ENCODE peak calls at places on chromosomes 2 and 18, in seven cellular contexts. F is T-helper 2 cell; X is Right ventricle myocardium inferior; Z is fibroblast of villous mesenchyme; B is stimulated activated CD8-positive, alpha-beta memory T cell treated with anti-CD3 and anti-CD28 coated beads, Interleukin-4, amount 100 ng/mL, for 1 hour; V is spleen; Y is neural progenitor cell. G is an unnamed sample.

GRCh38 chr2:12721571-12722444 is 5.1 kb downstream of the TRIB2 start:
- DNase-seq in F (peak; percentile 30), X (no peak), Z (peak; percentile 32), B (no peak), V (no peak), Y (peak; percentile 21), G (no peak)

GRCh38 chr2:73981081-73981968 is 3.4 kb upstream of the TET3 start:
- DNase-seq in F (no peak), X (peak; percentile 85), Z (peak; percentile 20), B (no peak), V (peak; percentile 87), Y (peak; percentile 69), G (peak; percentile 88)

GRCh38 chr2:37029758-37030157 is 54.4 kb downstream of the HEATR5B start:
- DNase-seq in F (no peak), X (no peak), Z (no peak), B (no peak), V (no peak), Y (no peak), G (no peak)

GRCh38 chr2:43078301-43078700 is 148.1 kb downstream of the ZFP36L2 start:
- DNase-seq in F (no peak), X (no peak), Z (no peak), B (no peak), V (no peak), Y (no peak), G (no peak)

GRCh38 chr2:190786404-190787166 is 94.0 kb upstream of the GLS start:
- DNase-seq in F (no peak), X (no peak), Z (no peak), B (no peak), V (no peak), Y (no peak), G (no peak)

GRCh38 chr2:160389875-160390274 is 103.7 kb downstream of the RBMS1 start:
- DNase-seq in F (no peak), X (no peak), Z (peak; percentile 73), B (no peak), V (no peak), Y (no peak), G (no peak)

GRCh38 chr2:158723311-158723838 is 71.7 kb upstream of the DAPL1 start:
- DNase-seq in F (no peak), X (no peak), Z (no peak), B (no peak), V (no peak), Y (no peak), G (no peak)

GRCh38 chr18:28065031-28065792 is 111.7 kb downstream of the CDH2 start:
- DNase-seq in F (no peak), X (no peak), Z (peak; percentile 73), B (no peak), V (no peak), Y (peak; percentile 25), G (no peak)

GRCh38 chr18:5556317-5556974 is 12.6 kb upstream of the EPB41L3 start:
- DNase-seq in F (no peak), X (no peak), Z (no peak), B (no peak), V (no peak), Y (no peak), G (no peak)

GRCh38 chr2:134670955-134671354 is 47.8 kb downstream of the TMEM163 start:
- DNase-seq in F (no peak), X (no peak), Z (no peak), B (no peak), V (no peak), Y (no peak), G (no peak)

GRCh38 chr2:237616373-237617304 is 10.7 kb upstream of the LRRFIP1 start:
- DNase-seq in F (no peak), X (no peak), Z (peak; percentile 76), B (no peak), V (no peak), Y (no peak), G (no peak)

GRCh38 chr2:85723707-85724360 is 29.7 kb downstream of the GNLY start:
- DNase-seq in F (no peak), X (no peak), Z (peak; percentile 54), B (no peak), V (no peak), Y (no peak), G (no peak)

GRCh38 chr2:14350856-14351255 is 281.7 kb upstream of the LRATD1 start:
- DNase-seq in F (no peak), X (no peak), Z (no peak), B (no peak), V (no peak), Y (no peak), G (no peak)

GRCh38 chr2:231604101-231604684 is 11.5 kb downstream of the TEX44 start:
- DNase-seq in F (no peak), X (peak; percentile 76), Z (no peak), B (no peak), V (peak; percentile 88), Y (peak; percentile 92), G (peak; percentile 67)

GRCh38 chr2:216702756-216703155 is 7.4 kb upstream of the IGFBP5 start:
- DNase-seq in F (no peak), X (no peak), Z (no peak), B (no peak), V (no peak), Y (no peak), G (no peak)

GRCh38 chr2:218186876-218187649 is 20.3 kb upstream of the CXCR1 start:
- DNase-seq in F (no peak), X (no peak), Z (no peak), B (no peak), V (no peak), Y (no peak), G (no peak)

GRCh38 chr2:222424281-222424728 is at the start of gene SGPP2:
- DNase-seq in F (peak; percentile 14), X (peak; percentile 60), Z (no peak), B (no peak), V (peak; percentile 80), Y (peak; percentile 45), G (peak; percentile 70)

GRCh38 chr18:23864620-23865019 is 149.9 kb upstream of the TTC39C start:
- DNase-seq in F (no peak), X (no peak), Z (no peak), B (peak; percentile 15), V (no peak), Y (no peak), G (no peak)

GRCh38 chr2:232335859-232336215 is 42.7 kb upstream of the ALPP start:
- DNase-seq in F (no peak), X (no peak), Z (no peak), B (no peak), V (no peak), Y (no peak), G (no peak)

GRCh38 chr2:147135401-147135800 is 709.4 kb upstream of the ACVR2A start:
- DNase-seq in F (no peak), X (no peak), Z (no peak), B (no peak), V (no peak), Y (no peak), G (no peak)

GRCh38 chr2:85438291-85439110 is 20.0 kb downstream of the SH2D6 start:
- DNase-seq in F (no peak), X (peak; percentile 68), Z (peak; percentile 32), B (no peak), V (peak; percentile 86), Y (no peak), G (no peak)

GRCh38 chr18:32349728-32350395 is 120.8 kb downstream of the GAREM1 start:
- DNase-seq in F (no peak), X (no peak), Z (peak; percentile 86), B (no peak), V (no peak), Y (peak; percentile 8), G (no peak)

GRCh38 chr2:179528576-179529069 is 264.0 kb upstream of the SESTD1 start:
- DNase-seq in F (no peak), X (no peak), Z (no peak), B (no peak), V (no peak), Y (no peak), G (no peak)

GRCh38 chr2:120606280-120606679 is 129.4 kb upstream of the GLI2 start:
- DNase-seq in F (no peak), X (peak; percentile 39), Z (no peak), B (no peak), V (peak; percentile 56), Y (no peak), G (no peak)

G was measured in GM23338.